ENCODE peak calls at places on chromosomes 11 and 22, in nine cellular contexts. U is activated T-helper 1 cell treated with anti-CD3 and anti-CD28 coated beads, Interleukin-12 subunit alpha, Interleukin-12 subunit beta, Interleukin-2, Interleukin-4 antibody, amounts not matched to agents 30 ng/mL and 10 ng/mL and 1 ng/mL, durations not matched to agents 14 hours and 24 hours and 36 hours; Z is NCI-H2029 treated with DMSO at 0.1 percent for 48 hours; R is dorsolateral prefrontal cortex; V is erythroblast; A is activated naive CD4-positive, alpha-beta T cell treated with anti-CD3 and anti-CD28 coated beads, Interleukin-2, amount 10 ng/mL, durations not matched to agents 7 days and 5 days; L is activated gamma-delta T cell treated with Interleukin-2 at 50 U/mL for 16 hours; G is NCI-H446 treated with DMSO at 0.1 percent for 48 hours; Y is hippocampal formation. F is an unnamed sample.

GRCh38 chr11:87451400-87451799 is 413.7 kb downstream of the TMEM135 start:
- DNase-seq in U (no peak), Z (no peak), R (no peak), V (no peak), A (no peak), L (no peak), G (no peak), Y (no peak), F (no peak)

GRCh38 chr11:133347988-133348387 is 184.3 kb downstream of the OPCML start:
- DNase-seq in U (no peak), Z (no peak), R (no peak), V (no peak), A (no peak), L (no peak), G (no peak), Y (no peak), F (no peak)

GRCh38 chr22:32328306-32329201 is 29.1 kb upstream of the RFPL3 start:
- DNase-seq in U (no peak), Z (no peak), R (no peak), V (no peak), A (no peak), L (no peak), G (no peak), Y (no peak), F (no peak)

GRCh38 chr22:30730351-30730750 is 35.7 kb downstream of the OSBP2 start:
- DNase-seq in U (no peak), Z (no peak), R (no peak), V (no peak), A (no peak), L (no peak), G (no peak), Y (no peak), F (no peak)

GRCh38 chr11:101003468-101003867 is 126.1 kb downstream of the PGR start:
- DNase-seq in U (no peak), Z (no peak), R (no peak), V (no peak), A (no peak), L (no peak), G (no peak), Y (no peak), F (no peak)

GRCh38 chr11:19880088-19880345 is 167.4 kb downstream of the NAV2 start:
- DNase-seq in U (no peak), Z (no peak), R (no peak), V (no peak), A (no peak), L (no peak), G (no peak), Y (no peak), F (no peak)

GRCh38 chr22:39763276-39763675 is 130.3 kb downstream of the ENTHD1 start:
- DNase-seq in U (no peak), Z (no peak), R (no peak), V (no peak), A (no peak), L (no peak), G (no peak), Y (no peak), F (no peak)

GRCh38 chr22:35330258-35330861 is 30.7 kb downstream of the TOM1 start:
- DNase-seq in U (peak), Z (peak), R (no peak), V (peak), A (peak), L (peak), G (no peak), Y (no peak), F (no peak)

GRCh38 chr22:19429950-19430889 is 1.3 kb downstream of the HIRA start:
- DNase-seq in U (peak), Z (no peak), R (no peak), V (peak), A (peak), L (peak), G (no peak), Y (no peak), F (no peak)

GRCh38 chr11:102010776-102011500 is 36.3 kb upstream of the CFAP300 start:
- DNase-seq in U (no peak), Z (no peak), R (no peak), V (no peak), A (no peak), L (no peak), G (no peak), Y (no peak), F (peak)

GRCh38 chr11:69075421-69076128 is 26.8 kb downstream of the TPCN2 start:
- DNase-seq in U (no peak), Z (no peak), R (peak), V (no peak), A (no peak), L (no peak), G (no peak), Y (peak), F (no peak)

GRCh38 chr11:105696000-105696399 is 86.1 kb downstream of the GRIA4 start:
- DNase-seq in U (no peak), Z (no peak), R (no peak), V (no peak), A (no peak), L (no peak), G (no peak), Y (no peak), F (no peak)

GRCh38 chr22:39528681-39529486 is 3.7 kb downstream of the RPS19BP1 start:
- DNase-seq in U (peak), Z (peak), R (peak), V (peak), A (peak), L (peak), G (peak), Y (peak), F (peak)

GRCh38 chr11:72814831-72815618 is 814 bp downstream of the ATG16L2 start:
- DNase-seq in U (peak), Z (peak), R (no peak), V (peak), A (peak), L (peak), G (peak), Y (no peak), F (peak)

GRCh38 chr22:22508274-22509176 is at the start of gene ZNF280B:
- DNase-seq in U (peak), Z (no peak), R (peak), V (peak), A (peak), L (peak), G (peak), Y (peak), F (peak)

GRCh38 chr22:30246962-30247376 is 410 bp upstream of the LIF start:
- DNase-seq in U (no peak), Z (no peak), R (no peak), V (no peak), A (peak), L (no peak), G (no peak), Y (no peak), F (no peak)

GRCh38 chr11:11980841-11981308 is 27.6 kb downstream of the DKK3 start:
- DNase-seq in U (no peak), Z (no peak), R (no peak), V (no peak), A (no peak), L (no peak), G (peak), Y (no peak), F (no peak)

GRCh38 chr22:24471570-24471969 is 23.6 kb upstream of the UPB1 start:
- DNase-seq in U (no peak), Z (no peak), R (no peak), V (no peak), A (no peak), L (no peak), G (peak), Y (no peak), F (no peak)

GRCh38 chr11:69669486-69669885 is 5.7 kb downstream of the LTO1 start:
- DNase-seq in U (no peak), Z (no peak), R (no peak), V (no peak), A (no peak), L (no peak), G (no peak), Y (no peak), F (no peak)

GRCh38 chr11:59097113-59097708 is 9.8 kb upstream of the FAM111B start:
- DNase-seq in U (peak), Z (no peak), R (peak), V (peak), A (peak), L (peak), G (no peak), Y (peak), F (no peak)

GRCh38 chr11:47714554-47715081 is 551 bp downstream of the AGBL2 start:
- DNase-seq in U (no peak), Z (no peak), R (no peak), V (peak), A (peak), L (peak), G (no peak), Y (no peak), F (no peak)

GRCh38 chr11:93512073-93512475 is 31.1 kb downstream of the SMCO4 start:
- DNase-seq in U (no peak), Z (no peak), R (no peak), V (no peak), A (no peak), L (no peak), G (no peak), Y (no peak), F (no peak)

GRCh38 chr22:27825174-27825573 is 23.6 kb upstream of the MN1 start:
- DNase-seq in U (no peak), Z (no peak), R (no peak), V (peak), A (peak), L (no peak), G (no peak), Y (no peak), F (no peak)

GRCh38 chr11:126214446-126215240 is 3.1 kb downstream of the FAM118B start:
- DNase-seq in U (no peak), Z (no peak), R (no peak), V (no peak), A (no peak), L (no peak), G (no peak), Y (no peak), F (peak)

GRCh38 chr11:66866007-66866406 is 9.1 kb downstream of the LRFN4 start:
- DNase-seq in U (no peak), Z (no peak), R (no peak), V (no peak), A (no peak), L (no peak), G (no peak), Y (no peak), F (no peak)

GRCh38 chr11:133945087-133945974 is 11.4 kb downstream of the IGSF9B start:
- DNase-seq in U (peak), Z (peak), R (no peak), V (no peak), A (peak), L (peak), G (peak), Y (no peak), F (no peak)

GRCh38 chr11:76767659-76768058 is 15.5 kb upstream of the TSKU start:
- DNase-seq in U (no peak), Z (no peak), R (no peak), V (no peak), A (no peak), L (no peak), G (no peak), Y (no peak), F (no peak)

GRCh38 chr11:19405966-19406365 is 165.2 kb upstream of the E2F8 start:
- DNase-seq in U (no peak), Z (no peak), R (no peak), V (no peak), A (no peak), L (no peak), G (no peak), Y (no peak), F (no peak)

GRCh38 chr11:107757661-107758060 is 45.8 kb upstream of the SLN start:
- DNase-seq in U (no peak), Z (no peak), R (no peak), V (no peak), A (no peak), L (no peak), G (no peak), Y (no peak), F (no peak)

GRCh38 chr11:1538153-1538552 is 33.9 kb downstream of the DUSP8 start:
- DNase-seq in U (no peak), Z (no peak), R (no peak), V (no peak), A (no peak), L (no peak), G (no peak), Y (no peak), F (no peak)

GRCh38 chr22:22450343-22450839 is 58.2 kb downstream of the ZNF280B start:
- DNase-seq in U (no peak), Z (peak), R (no peak), V (no peak), A (no peak), L (no peak), G (no peak), Y (no peak), F (no peak)

GRCh38 chr22:22745225-22746060 is 101.0 kb downstream of the GGTLC2 start:
- DNase-seq in U (no peak), Z (no peak), R (peak), V (peak), A (peak), L (peak), G (no peak), Y (peak), F (no peak)

F was measured in LNCaP clone FGC.